ENCODE peak calls at places on chromosomes 13 and 19, in four cellular contexts. B is NB4, X is WTC11, S is HCT116. Y is an unnamed sample.

GRCh38 chr13:89925107-89925506 is 1422.4 kb upstream of the MIR17HG start:
- DNase-seq in B (peak; percentile 38), X (peak; percentile 28), S (peak; percentile 10), Y (peak; percentile 32)

GRCh38 chr19:46369817-46370216 is 22.9 kb downstream of the PPP5C start:
- DNase-seq in B (no peak), X (no peak), S (no peak), Y (no peak)

GRCh38 chr19:33673996-33674395 is 52.2 kb downstream of the CHST8 start:
- DNase-seq in B (no peak), X (no peak), S (no peak), Y (no peak)

GRCh38 chr19:34171539-34171876 is 796 bp upstream of the LSM14A start:
- DNase-seq in B (no peak), X (no peak), S (no peak), Y (no peak)

GRCh38 chr19:44236384-44236783 is 23.3 kb upstream of the ZNF233 start:
- DNase-seq in B (no peak), X (no peak), S (no peak), Y (no peak)

GRCh38 chr19:670609-671075 is 5.5 kb upstream of the FSTL3 start:
- DNase-seq in B (no peak), X (peak; percentile 54), S (no peak), Y (peak; percentile 75)

GRCh38 chr19:49692102-49692599 is 1.2 kb downstream of the CPT1C start:
- DNase-seq in B (no peak), X (no peak), S (no peak), Y (no peak)

GRCh38 chr13:98485561-98485960 is 91.3 kb downstream of the STK24 start:
- DNase-seq in B (no peak), X (no peak), S (no peak), Y (no peak)

GRCh38 chr19:51689751-51690358 is 3.3 kb upstream of the SPACA6 start:
- DNase-seq in B (no peak), X (peak; percentile 77), S (no peak), Y (no peak)

GRCh38 chr13:74919914-74920313 is 562.1 kb downstream of the TBC1D4 start:
- DNase-seq in B (no peak), X (no peak), S (no peak), Y (no peak)

DNA sequence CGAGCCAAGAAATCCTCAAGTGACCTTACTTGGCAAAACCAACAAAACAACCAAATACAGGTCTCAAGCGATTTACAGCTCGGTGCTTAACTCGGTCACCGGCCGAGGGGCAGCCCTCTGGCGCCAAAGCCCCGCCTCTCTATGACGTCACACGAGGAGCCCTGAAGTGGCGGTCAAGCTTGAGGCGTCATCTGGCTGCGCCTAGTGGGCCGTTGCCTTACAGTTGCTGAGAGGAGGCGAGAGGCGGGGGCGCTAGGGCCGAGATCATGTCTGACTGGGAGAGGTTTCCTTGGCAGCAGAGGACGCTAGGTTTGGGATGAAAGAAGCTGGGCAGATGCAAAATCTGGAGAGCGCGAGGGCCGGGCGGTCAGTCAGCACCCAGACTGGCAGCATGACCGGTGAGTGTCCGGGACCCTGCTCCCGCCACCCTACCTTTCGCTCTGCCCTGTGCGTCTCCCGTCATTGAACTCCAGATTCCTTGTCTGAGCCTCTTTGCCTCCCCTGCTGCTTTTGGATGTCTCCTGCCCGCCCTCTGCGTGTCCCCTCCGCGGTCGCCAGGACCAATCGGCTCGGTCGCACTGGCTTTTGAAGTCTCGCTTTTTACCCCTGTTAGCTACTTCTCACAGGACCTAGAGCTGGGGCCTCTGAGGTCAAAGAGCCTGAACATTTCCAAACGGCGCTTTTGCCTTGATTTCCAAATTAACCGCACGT is at the start of gene CDADC1:
- DNase-seq in B (peak; percentile 98), X (peak; percentile 99), S (peak; percentile 88), Y (peak; percentile 91)
- TF ChIP-seq CTCF in B (no peak), X (no peak), S (no peak), Y (peak; percentile 57)

GRCh38 chr19:31875550-31875949 is 469.9 kb upstream of the ZNF507 start:
- DNase-seq in B (no peak), X (no peak), S (no peak), Y (no peak)
- TF ChIP-seq MAX in B (no peak), X (no peak), S (no peak), Y (no peak)

GRCh38 chr19:3178377-3178972 is at the start of gene S1PR4:
- DNase-seq in B (peak; percentile 86), X (no peak), S (no peak), Y (no peak)
- TF ChIP-seq CTCF in B (peak; percentile 6), X (no peak), S (no peak), Y (no peak)

GRCh38 chr19:15452111-15453047 is 2.6 kb upstream of the WIZ start:
- DNase-seq in B (peak; percentile 45), X (peak; percentile 99), S (peak; percentile 91), Y (peak; percentile 69)
- TF ChIP-seq MAX in B (no peak), X (no peak), S (no peak), Y (no peak)

GRCh38 chr19:2199215-2199614 is 35.5 kb downstream of the DOT1L start:
- DNase-seq in B (peak; percentile 65), X (peak; percentile 62), S (no peak), Y (no peak)
- TF ChIP-seq CTCF in B (peak; percentile 28), X (peak; percentile 47), S (peak; percentile 38), Y (peak; percentile 11)

DNA sequence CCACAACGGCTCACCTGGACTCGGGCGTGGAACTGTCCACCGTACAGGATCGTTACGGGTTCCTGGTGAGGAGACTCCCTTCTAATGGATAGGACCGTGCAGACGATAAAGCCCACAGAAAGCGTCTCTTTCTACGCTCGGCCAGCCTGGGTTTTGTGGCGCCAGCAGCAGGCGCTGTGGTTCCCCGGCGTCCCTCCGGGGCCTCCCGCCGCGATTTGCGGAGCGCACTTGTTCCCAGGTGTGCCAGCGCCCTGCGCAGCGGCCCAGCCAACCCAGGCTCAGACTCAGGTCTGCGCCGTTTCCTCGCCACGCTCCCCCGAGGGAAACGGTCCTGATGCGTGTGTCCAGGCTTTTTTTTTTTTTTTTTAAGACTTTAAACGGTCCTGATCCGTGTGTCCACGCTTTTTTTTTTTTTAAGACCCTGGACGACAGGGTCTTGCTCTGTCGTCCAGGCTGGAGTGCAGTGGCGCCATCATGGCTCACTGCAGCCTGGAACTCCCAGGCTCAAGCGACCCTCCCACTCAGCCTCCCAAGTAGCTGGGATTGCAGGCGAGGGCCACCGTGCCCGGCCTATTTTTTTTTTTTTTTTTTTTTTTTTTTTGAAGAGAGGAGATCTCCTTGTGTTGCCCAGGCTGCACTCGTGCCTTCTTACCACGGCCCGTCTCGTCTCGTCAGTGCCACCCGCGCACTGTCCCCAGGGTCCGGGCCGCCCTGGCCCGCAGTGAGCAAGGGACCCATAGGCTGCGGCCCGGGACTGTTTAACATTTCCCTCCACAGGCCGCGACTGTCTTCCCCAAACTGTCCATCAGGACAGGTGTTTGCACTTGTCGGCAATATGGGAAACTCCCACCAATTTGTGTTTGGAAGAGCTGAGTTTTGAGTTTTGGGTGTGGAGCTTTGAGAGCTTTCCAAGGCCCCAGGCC is 23.8 kb downstream of the GJA3 start:
- DNase-seq in B (peak; percentile 61), X (peak; percentile 77), S (no peak), Y (peak; percentile 37)
- TF ChIP-seq MAX in B (no peak), X (no peak), S (no peak), Y (no peak)

DNA sequence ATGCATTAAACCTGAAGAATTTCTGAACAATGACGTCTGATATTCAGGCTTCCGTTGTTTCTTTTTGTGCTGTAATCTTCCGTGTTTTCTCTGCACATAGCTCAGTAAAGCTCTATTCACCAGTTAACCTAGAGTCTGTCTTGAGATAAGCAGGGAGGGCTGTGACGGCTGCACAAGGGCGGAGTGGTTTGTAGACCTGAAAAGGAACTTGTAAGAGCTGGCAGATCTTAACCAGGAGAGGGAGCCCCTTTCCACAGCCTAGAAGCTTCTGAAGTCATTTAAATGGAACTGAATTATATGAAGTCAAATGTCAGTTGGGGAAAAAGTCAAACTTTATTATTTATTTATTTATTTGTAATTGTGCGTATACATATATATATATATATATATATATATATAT is 27.5 kb downstream of the DPRX start:
- DNase-seq in B (peak; percentile 66), X (peak; percentile 69), S (no peak), Y (peak; percentile 65)
- TF ChIP-seq CTCF in B (peak; percentile 37), X (peak; percentile 35), S (no peak), Y (peak; percentile 60)

DNA sequence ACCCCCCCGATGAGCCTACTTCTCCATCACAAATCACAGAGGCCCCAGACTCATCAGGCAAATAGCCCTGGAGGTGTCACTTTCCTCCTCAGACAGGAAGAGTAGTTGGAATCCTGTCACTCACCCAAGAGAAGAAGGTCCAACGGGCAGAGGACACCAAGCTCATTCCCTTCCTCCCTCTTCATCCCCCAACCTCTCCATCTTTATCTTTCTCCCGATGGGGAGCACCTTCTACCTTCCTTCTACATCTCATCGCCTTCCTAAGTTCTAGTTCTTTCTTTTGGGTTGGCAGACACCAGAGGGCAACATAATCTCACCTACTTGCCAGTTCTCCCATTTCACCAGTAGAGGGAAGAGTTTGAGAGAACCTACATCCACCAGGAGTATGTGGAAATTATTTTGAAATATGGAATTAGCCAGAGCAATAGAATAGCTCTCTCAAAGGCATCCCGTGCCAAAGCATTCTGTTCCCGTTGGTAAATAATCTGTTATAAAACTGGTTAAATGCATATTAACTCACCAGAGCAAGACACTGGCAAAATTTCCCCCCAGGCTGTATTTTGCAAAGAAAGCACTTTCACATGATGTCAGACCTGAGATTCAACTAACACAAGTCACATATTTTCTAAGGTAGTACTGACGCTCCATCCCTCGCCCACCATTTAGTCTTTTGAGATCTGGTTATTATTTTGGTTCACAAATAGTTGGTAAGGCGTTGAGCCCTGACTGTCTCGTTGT is 55.0 kb downstream of the ZIC5 start:
- DNase-seq in B (peak; percentile 78), X (no peak), S (peak; percentile 73), Y (peak; percentile 76)
- TF ChIP-seq MAX in B (no peak), X (no peak), S (no peak), Y (no peak)

GRCh38 chr13:26605845-26606244 is 48.4 kb downstream of the WASF3 start:
- DNase-seq in B (peak; percentile 7), X (peak; percentile 50), S (no peak), Y (peak; percentile 12)
- TF ChIP-seq CTCF in B (no peak), X (no peak), S (peak; percentile 59), Y (peak; percentile 43)

Y was measured in HepG2.